ENCODE peak calls at places on chromosomes 13 and 19, in six cellular contexts. One of them, this sample, is unnamed.

GRCh38 chr19:28943651-28944050 is 269.3 kb downstream of the UQCRFS1 start:
- DNase-seq in brain microvascular endothelial cell: no peak
- DNase-seq in heart left ventricle: no peak
- DNase-seq in stomach: no peak
- DNase-seq in thoracic aorta: no peak
- DNase-seq in fibroblast of lung: no peak
- DNase-seq in this sample: no peak

GRCh38 chr19:30049226-30049625 is 107.2 kb downstream of the URI1 start:
- DNase-seq in stomach: no peak
- DNase-seq in thoracic aorta: no peak
- DNase-seq in brain microvascular endothelial cell: no peak
- DNase-seq in fibroblast of lung: no peak
- DNase-seq in heart left ventricle: no peak
- DNase-seq in this sample: no peak

GRCh38 chr13:106865706-106866288 is 297.9 kb upstream of the ARGLU1 start:
- DNase-seq in stomach: no peak
- DNase-seq in fibroblast of lung: no peak
- DNase-seq in heart left ventricle: no peak
- DNase-seq in brain microvascular endothelial cell: no peak
- DNase-seq in thoracic aorta: no peak
- DNase-seq in this sample: no peak

GRCh38 chr13:45851171-45851889 is at the start of gene SIAH3:
- DNase-seq in heart left ventricle: no peak
- DNase-seq in thoracic aorta: no peak
- DNase-seq in fibroblast of lung: peak; percentile 21
- DNase-seq in brain microvascular endothelial cell: peak; percentile 51
- DNase-seq in stomach: no peak
- DNase-seq in this sample: no peak

GRCh38 chr13:39895254-39895653 is 239.8 kb downstream of the COG6 start:
- DNase-seq in thoracic aorta: no peak
- DNase-seq in stomach: no peak
- DNase-seq in fibroblast of lung: no peak
- DNase-seq in brain microvascular endothelial cell: no peak
- DNase-seq in heart left ventricle: no peak
- DNase-seq in this sample: no peak

GRCh38 chr13:45362939-45363338 is 22.0 kb upstream of the TPT1 start:
- DNase-seq in fibroblast of lung: no peak
- DNase-seq in heart left ventricle: no peak
- DNase-seq in thoracic aorta: no peak
- DNase-seq in stomach: no peak
- DNase-seq in brain microvascular endothelial cell: no peak
- DNase-seq in this sample: no peak

GRCh38 chr19:17553256-17553655 is 2.2 kb upstream of the COLGALT1 start:
- DNase-seq in thoracic aorta: no peak
- DNase-seq in brain microvascular endothelial cell: peak; percentile 86
- DNase-seq in stomach: no peak
- DNase-seq in fibroblast of lung: peak; percentile 96
- DNase-seq in heart left ventricle: peak; percentile 85
- DNase-seq in this sample: no peak

GRCh38 chr13:30725331-30726085 is 9.8 kb upstream of the ALOX5AP start:
- DNase-seq in brain microvascular endothelial cell: peak; percentile 19
- DNase-seq in heart left ventricle: no peak
- DNase-seq in thoracic aorta: no peak
- DNase-seq in fibroblast of lung: peak; percentile 76
- DNase-seq in stomach: no peak
- DNase-seq in this sample: no peak

GRCh38 chr19:50780753-50781480 is 9.3 kb upstream of the ACP4 start:
- DNase-seq in fibroblast of lung: no peak
- DNase-seq in brain microvascular endothelial cell: no peak
- DNase-seq in thoracic aorta: no peak
- DNase-seq in heart left ventricle: no peak
- DNase-seq in stomach: no peak
- DNase-seq in this sample: no peak

GRCh38 chr13:98565726-98566577 is 11.0 kb downstream of the STK24 start:
- DNase-seq in stomach: peak; percentile 31
- DNase-seq in fibroblast of lung: no peak
- DNase-seq in thoracic aorta: no peak
- DNase-seq in brain microvascular endothelial cell: no peak
- DNase-seq in heart left ventricle: peak; percentile 46
- DNase-seq in this sample: no peak
- H3K4me3 ChIP-seq in stomach: no peak overlapping the region
- H3K4me3 ChIP-seq in fibroblast of lung: no peak overlapping the region
- H3K4me3 ChIP-seq in thoracic aorta: peak overlapping the region; percentile 62
- H3K4me3 ChIP-seq in brain microvascular endothelial cell: no peak overlapping the region
- H3K4me3 ChIP-seq in heart left ventricle: no peak overlapping the region
- H3K4me3 ChIP-seq in this sample: peak overlapping the region; percentile 49

GRCh38 chr13:21933001-21933400 is 262.1 kb downstream of the FGF9 start:
- DNase-seq in heart left ventricle: no peak
- DNase-seq in brain microvascular endothelial cell: no peak
- DNase-seq in stomach: no peak
- DNase-seq in thoracic aorta: no peak
- DNase-seq in fibroblast of lung: no peak
- DNase-seq in this sample: no peak

GRCh38 chr13:21934309-21934708 is 263.4 kb downstream of the FGF9 start:
- DNase-seq in thoracic aorta: no peak
- DNase-seq in brain microvascular endothelial cell: no peak
- DNase-seq in stomach: no peak
- DNase-seq in fibroblast of lung: no peak
- DNase-seq in heart left ventricle: no peak
- DNase-seq in this sample: no peak

GRCh38 chr13:21936674-21937073 is 265.8 kb downstream of the FGF9 start:
- DNase-seq in thoracic aorta: no peak
- DNase-seq in brain microvascular endothelial cell: no peak
- DNase-seq in stomach: no peak
- DNase-seq in heart left ventricle: no peak
- DNase-seq in fibroblast of lung: no peak
- DNase-seq in this sample: no peak
- H3K27ac ChIP-seq in thoracic aorta: no peak overlapping the region
- H3K27ac ChIP-seq in brain microvascular endothelial cell: no peak overlapping the region
- H3K27ac ChIP-seq in stomach: no peak overlapping the region
- H3K27ac ChIP-seq in heart left ventricle: no peak overlapping the region
- H3K27ac ChIP-seq in fibroblast of lung: no peak overlapping the region
- H3K27ac ChIP-seq in this sample: no peak overlapping the region

GRCh38 chr13:36377822-36378480 is 31.8 kb upstream of the SPART start:
- DNase-seq in heart left ventricle: no peak
- DNase-seq in stomach: no peak
- DNase-seq in brain microvascular endothelial cell: no peak
- DNase-seq in thoracic aorta: no peak
- DNase-seq in fibroblast of lung: peak; percentile 58
- DNase-seq in this sample: no peak
- H3K4me3 ChIP-seq in heart left ventricle: no peak overlapping the region
- H3K4me3 ChIP-seq in stomach: no peak overlapping the region
- H3K4me3 ChIP-seq in brain microvascular endothelial cell: no peak overlapping the region
- H3K4me3 ChIP-seq in thoracic aorta: no peak overlapping the region
- H3K4me3 ChIP-seq in fibroblast of lung: no peak overlapping the region
- H3K4me3 ChIP-seq in this sample: no peak overlapping the region

GRCh38 chr19:35211545-35212230 is 16.9 kb downstream of the FAM187B start:
- DNase-seq in heart left ventricle: peak; percentile 58
- DNase-seq in thoracic aorta: no peak
- DNase-seq in stomach: peak; percentile 51
- DNase-seq in fibroblast of lung: no peak
- DNase-seq in brain microvascular endothelial cell: no peak
- DNase-seq in this sample: peak; percentile 55

GRCh38 chr19:35209646-35210045 is 18.9 kb downstream of the FAM187B start:
- DNase-seq in stomach: no peak
- DNase-seq in thoracic aorta: no peak
- DNase-seq in brain microvascular endothelial cell: no peak
- DNase-seq in fibroblast of lung: no peak
- DNase-seq in heart left ventricle: no peak
- DNase-seq in this sample: no peak

GRCh38 chr19:35214766-35215422 is 13.6 kb downstream of the FAM187B start:
- DNase-seq in stomach: no peak
- DNase-seq in brain microvascular endothelial cell: no peak
- DNase-seq in heart left ventricle: no peak
- DNase-seq in fibroblast of lung: no peak
- DNase-seq in thoracic aorta: no peak
- DNase-seq in this sample: peak; percentile 19

GRCh38 chr19:35213678-35214632 is 14.6 kb downstream of the FAM187B start:
- DNase-seq in thoracic aorta: peak; percentile 31
- DNase-seq in fibroblast of lung: peak; percentile 76
- DNase-seq in brain microvascular endothelial cell: peak; percentile 77
- DNase-seq in heart left ventricle: peak; percentile 80
- DNase-seq in stomach: peak; percentile 80
- DNase-seq in this sample: peak; percentile 86

GRCh38 chr19:35212241-35212640 is 16.3 kb downstream of the FAM187B start:
- DNase-seq in fibroblast of lung: no peak
- DNase-seq in stomach: no peak
- DNase-seq in brain microvascular endothelial cell: no peak
- DNase-seq in thoracic aorta: no peak
- DNase-seq in heart left ventricle: no peak
- DNase-seq in this sample: no peak
- H3K27ac ChIP-seq in fibroblast of lung: no peak overlapping the region
- H3K27ac ChIP-seq in stomach: peak overlapping the region; percentile 60
- H3K27ac ChIP-seq in brain microvascular endothelial cell: no peak overlapping the region
- H3K27ac ChIP-seq in thoracic aorta: peak overlapping the region; percentile 64
- H3K27ac ChIP-seq in heart left ventricle: peak overlapping the region; percentile 10
- H3K27ac ChIP-seq in this sample: peak overlapping the region; percentile 38

GRCh38 chr13:48401480-48401879 is 11.4 kb downstream of the LPAR6 start:
- DNase-seq in thoracic aorta: no peak
- DNase-seq in fibroblast of lung: no peak
- DNase-seq in stomach: no peak
- DNase-seq in brain microvascular endothelial cell: no peak
- DNase-seq in heart left ventricle: no peak
- DNase-seq in this sample: no peak
- H3K4me3 ChIP-seq in thoracic aorta: peak overlapping the region; percentile 21
- H3K4me3 ChIP-seq in fibroblast of lung: no peak overlapping the region
- H3K4me3 ChIP-seq in stomach: no peak overlapping the region
- H3K4me3 ChIP-seq in brain microvascular endothelial cell: no peak overlapping the region
- H3K4me3 ChIP-seq in heart left ventricle: no peak overlapping the region
- H3K4me3 ChIP-seq in this sample: no peak overlapping the region

GRCh38 chr13:29260684-29261083 is 334.8 kb downstream of the SLC7A1 start:
- DNase-seq in heart left ventricle: no peak
- DNase-seq in brain microvascular endothelial cell: no peak
- DNase-seq in fibroblast of lung: no peak
- DNase-seq in thoracic aorta: no peak
- DNase-seq in stomach: no peak
- DNase-seq in this sample: no peak

GRCh38 chr13:29255567-29255966 is 339.9 kb downstream of the SLC7A1 start:
- DNase-seq in fibroblast of lung: no peak
- DNase-seq in thoracic aorta: no peak
- DNase-seq in stomach: no peak
- DNase-seq in heart left ventricle: no peak
- DNase-seq in brain microvascular endothelial cell: no peak
- DNase-seq in this sample: no peak

DNA sequence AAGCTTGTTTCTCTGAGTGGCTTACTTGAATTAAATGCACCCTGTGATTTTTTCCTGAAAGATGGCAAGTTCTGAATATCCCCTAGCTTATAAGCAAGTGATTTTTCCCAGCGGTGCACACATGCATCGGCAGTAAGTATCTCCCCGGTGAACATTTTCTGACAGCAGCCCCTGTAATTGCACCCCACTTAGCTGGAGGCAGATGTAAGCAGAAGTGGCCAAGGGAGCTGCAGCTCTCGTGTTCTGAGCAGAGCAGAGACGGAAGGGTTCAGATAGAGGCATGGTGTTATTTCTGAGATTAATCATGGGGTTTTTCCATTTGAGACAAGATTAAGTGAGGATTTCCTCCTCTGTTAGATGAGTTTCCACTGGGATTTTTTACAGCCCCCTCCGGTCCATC is 340.5 kb downstream of the SLC7A1 start:
- DNase-seq in brain microvascular endothelial cell: no peak
- DNase-seq in stomach: no peak
- DNase-seq in thoracic aorta: no peak
- DNase-seq in fibroblast of lung: no peak
- DNase-seq in heart left ventricle: no peak
- DNase-seq in this sample: no peak
- H3K27ac ChIP-seq in brain microvascular endothelial cell: no peak overlapping the region
- H3K27ac ChIP-seq in stomach: no peak overlapping the region
- H3K27ac ChIP-seq in thoracic aorta: no peak overlapping the region
- H3K27ac ChIP-seq in fibroblast of lung: no peak overlapping the region
- H3K27ac ChIP-seq in heart left ventricle: no peak overlapping the region
- H3K27ac ChIP-seq in this sample: no peak overlapping the region